ENCODE peak calls at places on chromosome X, in four cellular contexts. Q, D, B and J are unnamed samples.

GRCh38 chrX:153597351-153597750 is 1.6 kb downstream of the CCNQ start:
- DNase-seq in Q (no peak), D (no peak), B (no peak), J (no peak)

GRCh38 chrX:50075630-50076349 is 125.0 kb downstream of the AKAP4 start:
- DNase-seq in Q (no peak), D (no peak), B (no peak), J (no peak)

GRCh38 chrX:149877157-149877556 is 3.8 kb upstream of the MAGEA8 start:
- DNase-seq in Q (no peak), D (no peak), B (no peak), J (no peak)

GRCh38 chrX:47245156-47245555 is 12.3 kb downstream of the USP11 start:
- DNase-seq in Q (no peak), D (no peak), B (no peak), J (no peak)

GRCh38 chrX:131741103-131741581 is 197.3 kb downstream of the OR13H1 start:
- DNase-seq in Q (no peak), D (no peak), B (no peak), J (peak)

GRCh38 chrX:44874481-44875184 is 1.6 kb downstream of the KDM6A start:
- DNase-seq in Q (peak), D (peak), B (peak), J (no peak)

GRCh38 chrX:63784346-63784901 is 590 bp downstream of the ARHGEF9 start:
- DNase-seq in Q (no peak), D (no peak), B (no peak), J (no peak)

GRCh38 chrX:1385251-1385794 is 6.6 kb downstream of the SLC25A6 start:
- DNase-seq in Q (no peak), D (no peak), B (no peak), J (peak)

GRCh38 chrX:819684-820083 is 189.1 kb downstream of the SHOX start:
- DNase-seq in Q (no peak), D (no peak), B (no peak), J (no peak)

GRCh38 chrX:17713288-17713687 is 24.0 kb upstream of the SCML1 start:
- DNase-seq in Q (no peak), D (no peak), B (no peak), J (no peak)

GRCh38 chrX:119758682-119759332 is 419 bp downstream of the SOWAHD start:
- DNase-seq in Q (no peak), D (no peak), B (peak), J (peak)

GRCh38 chrX:134948333-134949241 is 42.2 kb upstream of the SMIM10 start:
- DNase-seq in Q (peak), D (peak), B (peak), J (no peak)

GRCh38 chrX:134607523-134607922 is 50.7 kb downstream of the PLAC1 start:
- DNase-seq in Q (no peak), D (no peak), B (no peak), J (no peak)

GRCh38 chrX:123481908-123482873 is 250.7 kb downstream of the THOC2 start:
- DNase-seq in Q (no peak), D (peak), B (no peak), J (no peak)

GRCh38 chrX:70132877-70133302 is 357 bp upstream of the IGBP1 start:
- DNase-seq in Q (no peak), D (no peak), B (no peak), J (no peak)

GRCh38 chrX:99938464-99938863 is 471.6 kb downstream of the PCDH19 start:
- DNase-seq in Q (no peak), D (no peak), B (no peak), J (no peak)

GRCh38 chrX:71661919-71662318 is 5.4 kb upstream of the LOC101059915 start:
- DNase-seq in Q (no peak), D (no peak), B (no peak), J (no peak)

GRCh38 chrX:130125090-130125489 is 14.8 kb upstream of the ELF4 start:
- DNase-seq in Q (no peak), D (peak), B (peak), J (no peak)

GRCh38 chrX:11381464-11381863 is 88.3 kb downstream of the AMELX start:
- DNase-seq in Q (peak), D (peak), B (peak), J (no peak)

GRCh38 chrX:1582686-1583437 is 8.5 kb upstream of the AKAP17A start:
- DNase-seq in Q (peak), D (no peak), B (peak), J (no peak)

GRCh38 chrX:133676344-133677122 is 261.2 kb upstream of the GPC4 start:
- DNase-seq in Q (no peak), D (no peak), B (no peak), J (no peak)

GRCh38 chrX:123590842-123591491 is 141.9 kb downstream of the THOC2 start:
- DNase-seq in Q (peak), D (peak), B (peak), J (no peak)

GRCh38 chrX:151985955-151986354 is 11.5 kb upstream of the GABRE start:
- DNase-seq in Q (no peak), D (peak), B (peak), J (no peak)

GRCh38 chrX:42776195-42776594 is 1.8 kb downstream of the PPP1R2C start:
- DNase-seq in Q (no peak), D (peak), B (no peak), J (no peak)

GRCh38 chrX:19647159-19647558 is 131.9 kb upstream of the MAP3K15 start:
- DNase-seq in Q (no peak), D (no peak), B (no peak), J (no peak)

GRCh38 chrX:65203545-65203944 is 227.3 kb upstream of the ZC4H2 start:
- DNase-seq in Q (no peak), D (no peak), B (no peak), J (no peak)

GRCh38 chrX:22952011-22952410 is 47.7 kb upstream of the DDX53 start:
- DNase-seq in Q (peak), D (peak), B (peak), J (no peak)